ENCODE peak calls at places on chromosomes 16 and 17, in four cellular contexts. X, Y, I and T are unnamed samples.

GRCh38 chr16:30972872-30973271 is 12.1 kb upstream of the HSD3B7 start:
- DNase-seq in Y (peak), I (no peak), X (no peak), T (no peak)

GRCh38 chr16:85387171-85387507 is 226.0 kb upstream of the GSE1 start:
- DNase-seq in X (peak), Y (no peak), I (no peak), T (no peak)

GRCh38 chr16:56190903-56191806 is at the start of gene GNAO1:
- DNase-seq in X (peak), Y (peak), I (peak), T (peak)

GRCh38 chr17:79008666-79009387 is 737 bp downstream of the CANT1 start:
- DNase-seq in I (no peak), Y (no peak), X (no peak), T (no peak)

GRCh38 chr17:80152057-80152831 is 5.3 kb upstream of the EIF4A3 start:
- DNase-seq in X (no peak), Y (peak), I (no peak), T (no peak)

GRCh38 chr16:79146-80054 is 1.4 kb downstream of the MPG start:
- DNase-seq in Y (peak), X (no peak), I (no peak), T (no peak)

GRCh38 chr17:69712801-69713311 is 298.4 kb downstream of the MAP2K6 start:
- DNase-seq in X (no peak), I (no peak), Y (no peak), T (no peak)

GRCh38 chr17:75392559-75392958 is 12.9 kb downstream of the GRB2 start:
- DNase-seq in Y (no peak), X (no peak), I (no peak), T (no peak)

GRCh38 chr17:45305532-45306087 is 11.2 kb downstream of the MAP3K14 start:
- DNase-seq in Y (peak), X (no peak), I (no peak), T (no peak)

GRCh38 chr16:9351440-9351839 is 260.0 kb downstream of the HAPSTR1 start:
- DNase-seq in I (no peak), Y (no peak), X (no peak), T (no peak)

GRCh38 chr17:79075861-79076406 is 1.3 kb downstream of the ENGASE start:
- DNase-seq in X (no peak), Y (no peak), I (no peak), T (no peak)